ENCODE peak calls at places on chromosomes 6 and 20, in four cellular contexts. F is activated naive CD4-positive, alpha-beta T cell; Z is HEK293T; I is HuH-7.5. X is an unnamed sample.

GRCh38 chr20:17710379-17711305 is 10.9 kb downstream of the BANF2 start:
- DNase-seq in F (no peak), I (peak), Z (no peak), X (no peak)

GRCh38 chr6:21026576-21027273 is 492.5 kb downstream of the CDKAL1 start:
- DNase-seq in Z (no peak), I (no peak), F (no peak), X (no peak)

GRCh38 chr6:74785236-74785635 is 420.6 kb downstream of the COL12A1 start:
- DNase-seq in I (no peak), F (no peak), Z (no peak), X (no peak)

GRCh38 chr6:114087496-114087895 is 116.5 kb upstream of the HDAC2 start:
- DNase-seq in F (no peak), Z (no peak), I (no peak), X (no peak)

GRCh38 chr20:20362774-20363435 is 5.0 kb upstream of the INSM1 start:
- DNase-seq in Z (no peak), F (no peak), I (no peak), X (no peak)

GRCh38 chr6:32980488-32981038 is 12.2 kb downstream of the BRD2 start:
- DNase-seq in F (no peak), I (no peak), Z (no peak), X (no peak)

GRCh38 chr20:19947611-19948264 is 69.4 kb upstream of the NAA20 start:
- DNase-seq in F (no peak), Z (no peak), I (no peak), X (no peak)

GRCh38 chr6:156658186-156658585 is 119.0 kb upstream of the ARID1B start:
- DNase-seq in Z (no peak), F (no peak), I (no peak), X (no peak)

GRCh38 chr6:24321538-24322162 is 36.2 kb downstream of the DCDC2 start:
- DNase-seq in F (no peak), I (no peak), Z (no peak), X (no peak)

GRCh38 chr6:138371720-138372119 is 6.0 kb upstream of the SMIM28 start:
- DNase-seq in F (no peak), I (no peak), Z (peak), X (no peak)

GRCh38 chr6:8556370-8557018 is 121.1 kb upstream of the SLC35B3 start:
- DNase-seq in I (no peak), Z (peak), F (no peak), X (no peak)